ENCODE peak calls at places on chromosome 21, in eight cellular contexts. One of them, this sample, is unnamed.

GRCh38 chr21:23837564-23837963 is 1769.7 kb downstream of the MRPL39 start:
- DNase-seq in pancreas: no peak
- DNase-seq in HFFc6: no peak
- DNase-seq in CD8-positive, alpha-beta T cell: no peak
- DNase-seq in stomach: no peak
- DNase-seq in chondrocyte: no peak
- DNase-seq in mucosa of descending colon: no peak
- DNase-seq in coronary artery: no peak
- DNase-seq in this sample: no peak

GRCh38 chr21:34889287-34889536 is 159.9 kb downstream of the RUNX1 start:
- DNase-seq in pancreas: no peak
- DNase-seq in HFFc6: peak; percentile 71
- DNase-seq in coronary artery: peak; percentile 83
- DNase-seq in mucosa of descending colon: peak; percentile 76
- DNase-seq in stomach: peak; percentile 57
- DNase-seq in CD8-positive, alpha-beta T cell: no peak
- DNase-seq in chondrocyte: peak; percentile 92
- DNase-seq in this sample: peak; percentile 78

GRCh38 chr21:26199471-26199870 is 28.9 kb upstream of the APP start:
- DNase-seq in stomach: no peak
- DNase-seq in pancreas: no peak
- DNase-seq in chondrocyte: no peak
- DNase-seq in mucosa of descending colon: no peak
- DNase-seq in CD8-positive, alpha-beta T cell: no peak
- DNase-seq in HFFc6: peak; percentile 69
- DNase-seq in coronary artery: no peak
- DNase-seq in this sample: no peak

GRCh38 chr21:42855937-42856335 is 23.4 kb downstream of the WDR4 start:
- DNase-seq in coronary artery: no peak
- DNase-seq in HFFc6: no peak
- DNase-seq in pancreas: no peak
- DNase-seq in CD8-positive, alpha-beta T cell: no peak
- DNase-seq in chondrocyte: no peak
- DNase-seq in mucosa of descending colon: no peak
- DNase-seq in stomach: no peak
- DNase-seq in this sample: no peak

GRCh38 chr21:28072601-28073000 is 920.1 kb downstream of the LTN1 start:
- DNase-seq in CD8-positive, alpha-beta T cell: no peak
- DNase-seq in coronary artery: no peak
- DNase-seq in pancreas: no peak
- DNase-seq in stomach: no peak
- DNase-seq in HFFc6: no peak
- DNase-seq in mucosa of descending colon: no peak
- DNase-seq in chondrocyte: no peak
- DNase-seq in this sample: no peak

GRCh38 chr21:31349208-31349607 is 5.1 kb upstream of the TIAM1 start:
- DNase-seq in chondrocyte: no peak
- DNase-seq in stomach: no peak
- DNase-seq in mucosa of descending colon: no peak
- DNase-seq in pancreas: no peak
- DNase-seq in HFFc6: no peak
- DNase-seq in CD8-positive, alpha-beta T cell: no peak
- DNase-seq in coronary artery: no peak
- DNase-seq in this sample: no peak

GRCh38 chr21:35206141-35207125 is 157.3 kb upstream of the RUNX1 start:
- DNase-seq in chondrocyte: no peak
- DNase-seq in mucosa of descending colon: no peak
- DNase-seq in stomach: peak; percentile 69
- DNase-seq in coronary artery: no peak
- DNase-seq in HFFc6: no peak
- DNase-seq in pancreas: peak; percentile 38
- DNase-seq in CD8-positive, alpha-beta T cell: no peak
- DNase-seq in this sample: no peak

GRCh38 chr21:34017127-34017961 is 56.0 kb upstream of the MRPS6 start:
- DNase-seq in HFFc6: peak; percentile 15
- DNase-seq in chondrocyte: no peak
- DNase-seq in stomach: no peak
- DNase-seq in coronary artery: no peak
- DNase-seq in mucosa of descending colon: no peak
- DNase-seq in CD8-positive, alpha-beta T cell: no peak
- DNase-seq in pancreas: no peak
- DNase-seq in this sample: no peak

GRCh38 chr21:42199488-42200463 is 19.2 kb upstream of the ABCG1 start:
- DNase-seq in CD8-positive, alpha-beta T cell: no peak
- DNase-seq in stomach: no peak
- DNase-seq in HFFc6: peak; percentile 14
- DNase-seq in mucosa of descending colon: no peak
- DNase-seq in chondrocyte: no peak
- DNase-seq in pancreas: no peak
- DNase-seq in coronary artery: no peak
- DNase-seq in this sample: no peak

GRCh38 chr21:44485796-44486195 is 30.5 kb downstream of the LRRC3 start:
- DNase-seq in chondrocyte: no peak
- DNase-seq in coronary artery: no peak
- DNase-seq in stomach: no peak
- DNase-seq in pancreas: no peak
- DNase-seq in mucosa of descending colon: no peak
- DNase-seq in HFFc6: no peak
- DNase-seq in CD8-positive, alpha-beta T cell: no peak
- DNase-seq in this sample: no peak

GRCh38 chr21:44485254-44485793 is 30.0 kb downstream of the LRRC3 start:
- DNase-seq in CD8-positive, alpha-beta T cell: peak; percentile 65
- DNase-seq in pancreas: no peak
- DNase-seq in stomach: no peak
- DNase-seq in mucosa of descending colon: no peak
- DNase-seq in HFFc6: no peak
- DNase-seq in coronary artery: no peak
- DNase-seq in chondrocyte: no peak
- DNase-seq in this sample: peak; percentile 82

GRCh38 chr21:44486302-44486701 is 31.0 kb downstream of the LRRC3 start:
- DNase-seq in chondrocyte: no peak
- DNase-seq in CD8-positive, alpha-beta T cell: no peak
- DNase-seq in HFFc6: no peak
- DNase-seq in coronary artery: no peak
- DNase-seq in mucosa of descending colon: no peak
- DNase-seq in stomach: no peak
- DNase-seq in pancreas: no peak
- DNase-seq in this sample: no peak

GRCh38 chr21:44489962-44490361 is 34.7 kb downstream of the LRRC3 start:
- DNase-seq in HFFc6: no peak
- DNase-seq in coronary artery: no peak
- DNase-seq in mucosa of descending colon: no peak
- DNase-seq in CD8-positive, alpha-beta T cell: no peak
- DNase-seq in stomach: no peak
- DNase-seq in pancreas: no peak
- DNase-seq in chondrocyte: no peak
- DNase-seq in this sample: no peak

DNA sequence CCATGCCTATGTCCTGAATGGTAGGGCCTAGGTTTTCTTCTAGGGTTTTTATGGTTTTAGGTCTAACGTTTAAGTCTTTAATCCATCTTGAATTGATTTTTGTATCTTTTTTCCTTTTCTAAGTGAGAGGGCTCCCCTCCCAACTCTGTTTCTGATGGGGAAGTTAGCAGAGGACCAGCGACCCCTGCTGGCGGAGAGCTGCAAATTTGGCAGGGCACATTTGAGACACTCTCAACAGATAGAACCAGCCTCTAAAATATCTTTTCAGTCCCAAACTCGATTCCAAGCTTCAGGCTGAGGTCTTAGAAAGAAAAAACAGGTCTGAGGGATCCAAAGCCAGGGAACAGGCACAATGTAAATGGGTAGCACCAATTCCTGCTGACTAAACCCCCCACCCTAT is 32.5 kb downstream of the LRRC3 start:
- DNase-seq in stomach: no peak
- DNase-seq in mucosa of descending colon: no peak
- DNase-seq in HFFc6: peak; percentile 9
- DNase-seq in pancreas: no peak
- DNase-seq in CD8-positive, alpha-beta T cell: peak; percentile 58
- DNase-seq in chondrocyte: no peak
- DNase-seq in coronary artery: no peak
- DNase-seq in this sample: no peak
- TF ChIP-seq CTCF in stomach: no peak
- TF ChIP-seq CTCF in mucosa of descending colon: no peak
- TF ChIP-seq CTCF in HFFc6: peak; percentile 85
- TF ChIP-seq CTCF in pancreas: no peak
- TF ChIP-seq CTCF in CD8-positive, alpha-beta T cell: peak; percentile 39
- TF ChIP-seq CTCF in chondrocyte: peak; percentile 73
- TF ChIP-seq CTCF in coronary artery: no peak
- TF ChIP-seq CTCF in this sample: peak; percentile 73

DNA sequence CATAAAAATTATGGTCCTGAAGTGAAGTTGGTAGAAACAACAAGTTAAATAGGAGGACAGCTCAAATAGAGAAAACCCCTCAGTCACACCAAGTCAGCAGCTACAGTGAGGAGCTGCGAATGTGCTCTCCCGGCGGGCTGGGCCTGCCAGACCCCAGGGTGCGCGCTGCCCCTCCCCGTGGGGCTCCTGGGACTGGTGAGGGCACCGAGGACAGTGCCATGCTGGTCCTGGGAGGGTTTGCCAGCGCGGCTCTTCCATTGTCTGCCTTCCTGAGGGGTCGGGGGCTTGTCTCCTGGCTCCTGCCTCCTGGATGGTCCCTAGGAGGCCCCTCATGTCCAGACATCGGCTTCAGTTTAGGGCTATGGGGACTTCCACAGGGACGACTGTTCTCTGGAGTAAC is 121.8 kb downstream of the PCBP3 start:
- DNase-seq in pancreas: no peak
- DNase-seq in CD8-positive, alpha-beta T cell: no peak
- DNase-seq in coronary artery: no peak
- DNase-seq in stomach: no peak
- DNase-seq in chondrocyte: peak; percentile 64
- DNase-seq in mucosa of descending colon: no peak
- DNase-seq in HFFc6: no peak
- DNase-seq in this sample: no peak
- TF ChIP-seq CTCF in pancreas: no peak
- TF ChIP-seq CTCF in CD8-positive, alpha-beta T cell: no peak
- TF ChIP-seq CTCF in coronary artery: no peak
- TF ChIP-seq CTCF in stomach: no peak
- TF ChIP-seq CTCF in chondrocyte: no peak
- TF ChIP-seq CTCF in mucosa of descending colon: no peak
- TF ChIP-seq CTCF in HFFc6: no peak
- TF ChIP-seq CTCF in this sample: no peak

GRCh38 chr21:19987671-19988070 is 1010.5 kb upstream of the NCAM2 start:
- DNase-seq in coronary artery: no peak
- DNase-seq in CD8-positive, alpha-beta T cell: no peak
- DNase-seq in pancreas: no peak
- DNase-seq in mucosa of descending colon: no peak
- DNase-seq in stomach: no peak
- DNase-seq in HFFc6: no peak
- DNase-seq in chondrocyte: no peak
- DNase-seq in this sample: no peak

GRCh38 chr21:19986396-19986795 is 1011.8 kb upstream of the NCAM2 start:
- DNase-seq in HFFc6: no peak
- DNase-seq in CD8-positive, alpha-beta T cell: no peak
- DNase-seq in coronary artery: no peak
- DNase-seq in mucosa of descending colon: no peak
- DNase-seq in chondrocyte: no peak
- DNase-seq in stomach: no peak
- DNase-seq in pancreas: no peak
- DNase-seq in this sample: no peak

DNA sequence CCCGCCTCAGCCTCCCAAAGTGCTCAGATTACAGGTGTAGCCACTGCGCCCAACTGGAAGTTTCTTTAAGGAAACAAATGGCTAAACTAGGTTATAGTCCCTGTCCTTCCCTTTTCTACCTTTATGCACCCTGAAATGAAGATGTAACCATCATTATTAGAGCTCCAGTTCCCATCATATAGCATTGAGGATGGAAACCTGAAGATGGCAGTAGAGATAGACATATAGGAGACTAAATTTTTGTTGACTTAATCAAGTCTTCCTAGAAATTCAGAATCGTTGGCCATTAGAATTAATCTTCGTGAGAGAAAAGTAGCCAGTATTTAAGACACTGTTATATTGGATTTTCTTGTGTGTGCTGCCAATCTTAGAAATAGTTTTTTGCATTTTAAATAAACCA is 1016.3 kb upstream of the NCAM2 start:
- DNase-seq in coronary artery: no peak
- DNase-seq in HFFc6: no peak
- DNase-seq in pancreas: no peak
- DNase-seq in chondrocyte: no peak
- DNase-seq in mucosa of descending colon: no peak
- DNase-seq in CD8-positive, alpha-beta T cell: no peak
- DNase-seq in stomach: no peak
- DNase-seq in this sample: no peak
- TF ChIP-seq CTCF in coronary artery: no peak
- TF ChIP-seq CTCF in HFFc6: no peak
- TF ChIP-seq CTCF in pancreas: no peak
- TF ChIP-seq CTCF in chondrocyte: peak; percentile 55
- TF ChIP-seq CTCF in mucosa of descending colon: no peak
- TF ChIP-seq CTCF in CD8-positive, alpha-beta T cell: no peak
- TF ChIP-seq CTCF in stomach: no peak
- TF ChIP-seq CTCF in this sample: peak; percentile 40

GRCh38 chr21:32364387-32364786 is 28.4 kb downstream of the URB1 start:
- DNase-seq in HFFc6: no peak
- DNase-seq in coronary artery: no peak
- DNase-seq in chondrocyte: no peak
- DNase-seq in stomach: peak; percentile 48
- DNase-seq in pancreas: no peak
- DNase-seq in mucosa of descending colon: no peak
- DNase-seq in CD8-positive, alpha-beta T cell: no peak
- DNase-seq in this sample: no peak

GRCh38 chr21:32356874-32357395 is 35.9 kb downstream of the URB1 start:
- DNase-seq in coronary artery: no peak
- DNase-seq in mucosa of descending colon: no peak
- DNase-seq in stomach: no peak
- DNase-seq in pancreas: no peak
- DNase-seq in chondrocyte: no peak
- DNase-seq in HFFc6: no peak
- DNase-seq in CD8-positive, alpha-beta T cell: no peak
- DNase-seq in this sample: no peak

GRCh38 chr21:32360401-32360981 is 32.3 kb downstream of the URB1 start:
- DNase-seq in stomach: no peak
- DNase-seq in mucosa of descending colon: no peak
- DNase-seq in chondrocyte: no peak
- DNase-seq in pancreas: no peak
- DNase-seq in HFFc6: no peak
- DNase-seq in coronary artery: no peak
- DNase-seq in CD8-positive, alpha-beta T cell: no peak
- DNase-seq in this sample: no peak

GRCh38 chr21:32364801-32365200 is 28.0 kb downstream of the URB1 start:
- DNase-seq in HFFc6: no peak
- DNase-seq in CD8-positive, alpha-beta T cell: no peak
- DNase-seq in stomach: no peak
- DNase-seq in mucosa of descending colon: no peak
- DNase-seq in coronary artery: no peak
- DNase-seq in pancreas: no peak
- DNase-seq in chondrocyte: no peak
- DNase-seq in this sample: no peak

DNA sequence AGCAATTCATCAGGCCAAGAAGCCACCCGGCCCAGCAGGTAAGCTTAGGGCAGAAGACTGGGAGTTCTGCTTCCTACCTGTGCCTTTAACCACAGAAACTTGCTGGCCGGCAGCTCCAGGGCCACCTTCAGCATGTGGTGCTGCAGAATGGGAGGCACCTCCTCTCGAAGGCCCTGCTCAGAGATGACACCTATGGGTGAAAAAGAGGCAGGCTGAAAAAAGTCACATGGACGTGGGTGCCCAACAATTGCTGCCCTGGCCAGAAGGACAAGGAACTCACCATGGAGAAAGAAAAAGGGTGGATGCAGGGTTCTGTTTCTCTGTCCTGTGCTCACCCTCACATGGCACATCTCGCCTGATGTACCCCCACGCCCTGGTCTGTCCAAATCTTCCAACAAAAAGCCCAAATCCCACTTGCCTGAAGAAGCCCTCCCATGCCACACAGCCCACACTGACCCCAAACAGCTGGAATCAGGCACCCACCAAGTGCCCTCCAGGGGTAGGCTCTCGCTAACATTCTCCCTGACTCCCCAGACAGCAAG is 33.0 kb downstream of the URB1 start:
- DNase-seq in stomach: no peak
- DNase-seq in CD8-positive, alpha-beta T cell: no peak
- DNase-seq in chondrocyte: no peak
- DNase-seq in pancreas: no peak
- DNase-seq in coronary artery: no peak
- DNase-seq in mucosa of descending colon: no peak
- DNase-seq in HFFc6: peak; percentile 11
- DNase-seq in this sample: no peak
- TF ChIP-seq CTCF in stomach: no peak
- TF ChIP-seq CTCF in CD8-positive, alpha-beta T cell: no peak
- TF ChIP-seq CTCF in chondrocyte: peak; percentile 52
- TF ChIP-seq CTCF in pancreas: no peak
- TF ChIP-seq CTCF in coronary artery: no peak
- TF ChIP-seq CTCF in mucosa of descending colon: no peak
- TF ChIP-seq CTCF in HFFc6: peak; percentile 53
- TF ChIP-seq CTCF in this sample: no peak

This sample was measured in type B pancreatic cell.